ENCODE peak calls at places on chromosomes 6 and 20, in four cellular contexts. F is left lung, T is heart left ventricle, M is mucosa of descending colon. V is an unnamed sample.

GRCh38 chr20:33871362-33871761 is 60.2 kb downstream of the CHMP4B start:
- DNase-seq in F (no peak), T (no peak), M (peak), V (no peak)

GRCh38 chr6:14431375-14432330 is 314.1 kb downstream of the CD83 start:
- DNase-seq in F (no peak), T (peak), M (no peak), V (no peak)

GRCh38 chr6:27145731-27146455 is 101.6 kb upstream of the PRSS16 start:
- DNase-seq in F (peak), T (peak), M (peak), V (peak)

GRCh38 chr6:119493980-119494379 is 144.4 kb upstream of the MAN1A1 start:
- DNase-seq in F (no peak), T (no peak), M (no peak), V (no peak)

GRCh38 chr6:74805841-74806696 is 399.8 kb downstream of the COL12A1 start:
- DNase-seq in F (no peak), T (no peak), M (no peak), V (no peak)

GRCh38 chr6:131255911-131256310 is 120.6 kb downstream of the AKAP7 start:
- DNase-seq in F (no peak), T (no peak), M (no peak), V (peak)

GRCh38 chr6:169618526-169619490 is 83.0 kb downstream of the WDR27 start:
- DNase-seq in F (no peak), T (no peak), M (no peak), V (peak)

GRCh38 chr6:1391692-1392309 is 2.4 kb downstream of the FOXF2 start:
- DNase-seq in F (no peak), T (no peak), M (no peak), V (no peak)

GRCh38 chr20:14761903-14762302 is 424.5 kb upstream of the FLRT3 start:
- DNase-seq in F (no peak), T (no peak), M (no peak), V (no peak)

GRCh38 chr6:75213112-75213511 is 7.3 kb upstream of the COL12A1 start:
- DNase-seq in F (no peak), T (no peak), M (no peak), V (no peak)

GRCh38 chr6:43367245-43367984 is 2.0 kb downstream of the ZNF318 start:
- DNase-seq in F (no peak), T (no peak), M (no peak), V (no peak)

GRCh38 chr6:101117397-101118185 is 236.5 kb upstream of the ASCC3 start:
- DNase-seq in F (no peak), T (no peak), M (peak), V (no peak)

GRCh38 chr20:40689100-40689942 is at the start of gene MAFB:
- DNase-seq in F (peak), T (peak), M (peak), V (peak)

GRCh38 chr6:97524846-97525245 is 241.8 kb upstream of the MMS22L start:
- DNase-seq in F (no peak), T (no peak), M (no peak), V (no peak)

GRCh38 chr20:22353586-22353985 is 230.8 kb downstream of the FOXA2 start:
- DNase-seq in F (no peak), T (no peak), M (no peak), V (no peak)

GRCh38 chr20:34824026-34824860 is 1.2 kb downstream of the NCOA6 start:
- DNase-seq in F (peak), T (peak), M (peak), V (peak)

GRCh38 chr20:20443509-20443908 is 75.6 kb downstream of the INSM1 start:
- DNase-seq in F (no peak), T (no peak), M (no peak), V (no peak)

GRCh38 chr20:12598894-12599293 is 409.9 kb upstream of the SPTLC3 start:
- DNase-seq in F (no peak), T (no peak), M (no peak), V (no peak)

GRCh38 chr6:2221724-2222274 is 23.6 kb downstream of the GMDS start:
- DNase-seq in F (no peak), T (no peak), M (no peak), V (no peak)

GRCh38 chr20:15637971-15638754 is 935.1 kb downstream of the KIF16B start:
- DNase-seq in F (no peak), T (no peak), M (no peak), V (no peak)

GRCh38 chr20:41166201-41167117 is 29.1 kb downstream of the PLCG1 start:
- DNase-seq in F (peak), T (no peak), M (no peak), V (no peak)

GRCh38 chr6:54716869-54717268 is 129.7 kb upstream of the FAM83B start:
- DNase-seq in F (no peak), T (no peak), M (no peak), V (no peak)

GRCh38 chr6:143034689-143035334 is 25.9 kb upstream of the AIG1 start:
- DNase-seq in F (peak), T (no peak), M (peak), V (no peak)

GRCh38 chr20:53253668-53254067 is 281.5 kb downstream of the TSHZ2 start:
- DNase-seq in F (no peak), T (no peak), M (no peak), V (no peak)

GRCh38 chr6:11525468-11526155 is 11.9 kb upstream of the TMEM170B start:
- DNase-seq in F (peak), T (no peak), M (peak), V (no peak)

GRCh38 chr6:39980839-39981580 is 46.7 kb upstream of the MOCS1 start:
- DNase-seq in F (no peak), T (no peak), M (peak), V (peak)

GRCh38 chr6:124823240-124824105 is 138.8 kb upstream of the RNF217 start:
- DNase-seq in F (no peak), T (no peak), M (no peak), V (no peak)

GRCh38 chr6:54053893-54054391 is 57.3 kb upstream of the MLIP start:
- DNase-seq in F (peak), T (no peak), M (peak), V (peak)

GRCh38 chr6:11712760-11713159 is 65.8 kb downstream of the ADTRP start:
- DNase-seq in F (no peak), T (no peak), M (no peak), V (no peak)

GRCh38 chr6:84773431-84774173 is 9.2 kb upstream of the TBX18 start:
- DNase-seq in F (no peak), T (no peak), M (no peak), V (peak)
- H3K4me3 ChIP-seq in F (no peak), T (peak), M (no peak), V (peak)

GRCh38 chr6:85676086-85676729 is 33.5 kb upstream of the SYNCRIP start:
- DNase-seq in F (no peak), T (no peak), M (no peak), V (no peak)

GRCh38 chr6:85678000-85678601 is 35.4 kb upstream of the SYNCRIP start:
- DNase-seq in F (no peak), T (no peak), M (no peak), V (no peak)

GRCh38 chr6:85678602-85679444 is 36.1 kb upstream of the SYNCRIP start:
- DNase-seq in F (peak), T (peak), M (peak), V (peak)

GRCh38 chr6:85675030-85675819 is 32.5 kb upstream of the SYNCRIP start:
- DNase-seq in F (no peak), T (no peak), M (no peak), V (peak)

GRCh38 chr6:85677243-85677956 is 34.7 kb upstream of the SYNCRIP start:
- DNase-seq in F (no peak), T (no peak), M (no peak), V (no peak)
- TF ChIP-seq CTCF in F (no peak), T (peak), M (no peak), V (peak)

GRCh38 chr20:57699395-57699794 is 10.4 kb downstream of the PMEPA1 start:
- DNase-seq in F (no peak), T (no peak), M (no peak), V (no peak)

GRCh38 chr20:57696401-57696961 is 13.3 kb downstream of the PMEPA1 start:
- DNase-seq in F (no peak), T (no peak), M (no peak), V (no peak)

GRCh38 chr20:57698867-57699275 is 10.9 kb downstream of the PMEPA1 start:
- DNase-seq in F (no peak), T (no peak), M (no peak), V (peak)

GRCh38 chr20:57697540-57697939 is 12.3 kb downstream of the PMEPA1 start:
- DNase-seq in F (no peak), T (no peak), M (no peak), V (no peak)

DNA sequence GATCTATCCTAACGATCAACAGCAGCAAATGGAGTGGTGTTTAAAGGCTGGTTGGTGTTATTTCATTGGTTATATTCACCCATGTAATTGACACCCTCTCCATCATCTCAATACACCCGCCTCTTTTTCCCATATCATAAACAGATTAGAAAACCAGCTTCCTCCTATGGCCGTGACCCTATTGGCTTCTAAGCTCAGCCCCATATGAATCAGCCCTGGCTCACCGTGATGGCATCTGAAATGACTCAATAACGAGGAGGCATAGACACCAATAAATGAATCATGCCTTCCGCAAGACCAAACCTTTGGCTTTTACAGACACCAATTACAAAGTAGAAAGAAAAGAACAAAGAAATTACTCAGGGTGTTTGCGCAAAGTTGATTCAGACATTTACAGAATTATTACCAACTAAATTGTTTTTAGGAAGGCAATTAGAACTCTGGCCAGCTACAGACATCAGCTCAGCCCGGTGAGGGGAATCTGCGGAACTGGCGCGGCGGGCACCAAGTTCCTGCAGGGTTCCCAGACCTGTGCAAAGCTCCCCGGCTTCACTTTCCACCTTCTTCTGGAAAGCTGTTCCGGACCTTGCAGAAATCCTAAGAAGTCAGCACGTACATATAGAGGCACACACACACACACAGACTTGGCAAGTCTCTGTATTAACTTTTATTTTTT is 11.5 kb downstream of the PMEPA1 start:
- DNase-seq in F (no peak), T (no peak), M (peak), V (peak)
- H3K4me3 ChIP-seq in F (no peak), T (no peak), M (no peak), V (peak)

GRCh38 chr6:109059591-109060021 is 35.0 kb downstream of the SESN1 start:
- DNase-seq in F (no peak), T (no peak), M (no peak), V (peak)
- TF ChIP-seq CTCF in F (no peak), T (peak), M (no peak), V (peak)